ENCODE peak calls at places on chromosome 19, in six cellular contexts. S is upper lobe of left lung, Q is aorta, C is MM.1S, G is H9, R is thyroid gland. D is an unnamed sample.

GRCh38 chr19:4441994-4442845 is 15.4 kb downstream of the UBXN6 start:
- DNase-seq in S (peak), Q (no peak), R (no peak), C (no peak), G (no peak), D (no peak)

GRCh38 chr19:19751846-19752245 is 18.9 kb upstream of the ZNF14 start:
- DNase-seq in Q (peak), R (no peak), C (no peak), G (no peak), S (peak), D (no peak)

GRCh38 chr19:57903298-57904174 is 12.9 kb downstream of the ZNF417 start:
- DNase-seq in S (no peak), Q (no peak), G (no peak), R (no peak), C (no peak), D (no peak)

GRCh38 chr19:30070198-30070969 is 128.3 kb downstream of the URI1 start:
- DNase-seq in C (no peak), Q (peak), S (peak), G (peak), R (no peak), D (no peak)

GRCh38 chr19:41895745-41896580 is 13.0 kb downstream of the ARHGEF1 start:
- DNase-seq in Q (no peak), R (no peak), G (no peak), S (peak), C (no peak), D (no peak)

GRCh38 chr19:45141203-45141900 is 19.4 kb downstream of the NKPD1 start:
- DNase-seq in G (no peak), C (no peak), R (no peak), S (peak), Q (no peak), D (peak)

GRCh38 chr19:887072-887471 is 5.9 kb downstream of the MED16 start:
- DNase-seq in Q (no peak), R (no peak), S (no peak), C (no peak), G (no peak), D (no peak)

GRCh38 chr19:47158879-47159509 is 28.4 kb downstream of the SAE1 start:
- DNase-seq in R (no peak), C (no peak), Q (no peak), S (no peak), G (no peak), D (no peak)

GRCh38 chr19:55460670-55461258 is 678 bp downstream of the ISOC2 start:
- DNase-seq in R (peak), S (peak), G (peak), C (no peak), Q (peak), D (peak)

GRCh38 chr19:31648347-31648746 is 299.1 kb upstream of the TSHZ3 start:
- DNase-seq in C (peak), G (no peak), R (peak), S (no peak), Q (no peak), D (no peak)

GRCh38 chr19:47315125-47315821 is 5.6 kb downstream of the C5AR1 start:
- DNase-seq in G (peak), Q (peak), C (peak), R (no peak), S (no peak), D (peak)

GRCh38 chr19:1469936-1470863 is 8.8 kb downstream of the C19orf25 start:
- DNase-seq in S (peak), C (peak), G (peak), Q (no peak), R (peak), D (peak)

GRCh38 chr19:45391346-45391745 is 13.5 kb downstream of the PPP1R13L start:
- DNase-seq in S (no peak), Q (no peak), G (peak), C (no peak), R (no peak), D (no peak)

GRCh38 chr19:13155472-13156284 is 5.5 kb downstream of the IER2 start:
- DNase-seq in C (no peak), G (peak), R (peak), S (peak), Q (peak), D (peak)

GRCh38 chr19:37953576-37954303 is 46.7 kb downstream of the SIPA1L3 start:
- DNase-seq in G (no peak), C (no peak), S (no peak), Q (no peak), R (no peak), D (no peak)

GRCh38 chr19:20038358-20039202 is 725 bp downstream of the ZNF682 start:
- DNase-seq in C (no peak), G (no peak), R (no peak), S (no peak), Q (no peak), D (no peak)

GRCh38 chr19:38455031-38455430 is 21.5 kb downstream of the RYR1 start:
- DNase-seq in G (no peak), R (no peak), S (no peak), C (no peak), Q (no peak), D (no peak)

GRCh38 chr19:4636151-4636717 is 3.1 kb upstream of the TNFAIP8L1 start:
- DNase-seq in G (peak), C (peak), S (peak), R (peak), Q (peak), D (no peak)

GRCh38 chr19:2166741-2167738 is 3.3 kb downstream of the DOT1L start:
- DNase-seq in S (peak), Q (peak), R (peak), C (no peak), G (peak), D (peak)

GRCh38 chr19:57689750-57690149 is 8.0 kb downstream of the ZNF551 start:
- DNase-seq in S (no peak), C (no peak), G (peak), R (no peak), Q (no peak), D (no peak)

GRCh38 chr19:52592301-52592700 is 22.2 kb downstream of the ZNF701 start:
- DNase-seq in S (no peak), G (no peak), Q (no peak), C (no peak), R (no peak), D (no peak)
- H3K27ac ChIP-seq in S (no peak), G (no peak), Q (no peak), C (no peak), R (no peak), D (no peak)

GRCh38 chr19:51722492-51722891 is 1.3 kb downstream of the HAS1 start:
- DNase-seq in S (no peak), G (no peak), R (no peak), C (no peak), Q (no peak), D (no peak)

GRCh38 chr19:51726049-51726448 is 2.3 kb upstream of the HAS1 start:
- DNase-seq in Q (peak), C (no peak), G (peak), S (peak), R (no peak), D (peak)

GRCh38 chr19:51721905-51722304 is 1.9 kb downstream of the HAS1 start:
- DNase-seq in R (no peak), C (no peak), G (no peak), Q (no peak), S (no peak), D (no peak)

GRCh38 chr19:51727349-51727880 is 3.6 kb upstream of the HAS1 start:
- DNase-seq in S (no peak), R (no peak), G (no peak), C (no peak), Q (no peak), D (no peak)

GRCh38 chr19:51724543-51724942 is 752 bp upstream of the HAS1 start:
- DNase-seq in S (peak), C (no peak), Q (peak), R (no peak), G (no peak), D (no peak)
- H3K27ac ChIP-seq in S (no peak), C (no peak), Q (no peak), R (no peak), G (no peak), D (no peak)

GRCh38 chr19:16206637-16207036 is 8.9 kb downstream of the AP1M1 start:
- DNase-seq in C (no peak), Q (peak), S (no peak), G (no peak), R (no peak), D (no peak)
- H3K27ac ChIP-seq in C (no peak), Q (no peak), S (no peak), G (no peak), R (no peak), D (no peak)

GRCh38 chr19:18665771-18666202 is 17.7 kb upstream of the CRTC1 start:
- DNase-seq in G (no peak), Q (peak), R (no peak), C (no peak), S (peak), D (no peak)

GRCh38 chr19:18666784-18667183 is 16.7 kb upstream of the CRTC1 start:
- DNase-seq in G (no peak), R (no peak), C (no peak), S (no peak), Q (no peak), D (no peak)

GRCh38 chr19:18668252-18668631 is 15.2 kb upstream of the CRTC1 start:
- DNase-seq in Q (peak), C (no peak), S (peak), G (no peak), R (no peak), D (no peak)

GRCh38 chr19:18667531-18668251 is 15.8 kb upstream of the CRTC1 start:
- DNase-seq in S (peak), Q (peak), C (no peak), R (no peak), G (no peak), D (no peak)

DNA sequence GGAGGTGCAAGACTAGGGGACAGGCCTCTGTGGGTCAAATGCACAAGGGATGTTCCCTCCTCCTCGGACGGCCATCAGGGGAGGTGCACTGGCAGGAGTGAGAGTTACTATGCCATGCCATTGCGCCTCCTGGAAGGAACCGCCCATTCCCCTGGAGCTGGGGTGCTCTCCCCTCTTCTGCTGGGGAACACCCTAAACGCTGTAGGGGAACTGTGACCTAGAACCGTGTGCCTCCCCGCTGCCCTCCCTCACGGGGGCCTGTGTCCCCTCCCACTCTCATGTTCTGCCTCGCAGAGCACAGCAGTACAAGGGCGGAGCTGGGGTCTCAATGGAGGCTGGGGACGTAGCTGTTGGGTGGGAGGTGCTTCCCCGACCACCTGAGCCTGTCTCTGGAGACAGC is 17.2 kb upstream of the CRTC1 start:
- DNase-seq in C (no peak), Q (no peak), G (no peak), S (no peak), R (no peak), D (no peak)
- H3K27ac ChIP-seq in C (no peak), Q (no peak), G (no peak), S (no peak), R (peak), D (no peak)

DNA sequence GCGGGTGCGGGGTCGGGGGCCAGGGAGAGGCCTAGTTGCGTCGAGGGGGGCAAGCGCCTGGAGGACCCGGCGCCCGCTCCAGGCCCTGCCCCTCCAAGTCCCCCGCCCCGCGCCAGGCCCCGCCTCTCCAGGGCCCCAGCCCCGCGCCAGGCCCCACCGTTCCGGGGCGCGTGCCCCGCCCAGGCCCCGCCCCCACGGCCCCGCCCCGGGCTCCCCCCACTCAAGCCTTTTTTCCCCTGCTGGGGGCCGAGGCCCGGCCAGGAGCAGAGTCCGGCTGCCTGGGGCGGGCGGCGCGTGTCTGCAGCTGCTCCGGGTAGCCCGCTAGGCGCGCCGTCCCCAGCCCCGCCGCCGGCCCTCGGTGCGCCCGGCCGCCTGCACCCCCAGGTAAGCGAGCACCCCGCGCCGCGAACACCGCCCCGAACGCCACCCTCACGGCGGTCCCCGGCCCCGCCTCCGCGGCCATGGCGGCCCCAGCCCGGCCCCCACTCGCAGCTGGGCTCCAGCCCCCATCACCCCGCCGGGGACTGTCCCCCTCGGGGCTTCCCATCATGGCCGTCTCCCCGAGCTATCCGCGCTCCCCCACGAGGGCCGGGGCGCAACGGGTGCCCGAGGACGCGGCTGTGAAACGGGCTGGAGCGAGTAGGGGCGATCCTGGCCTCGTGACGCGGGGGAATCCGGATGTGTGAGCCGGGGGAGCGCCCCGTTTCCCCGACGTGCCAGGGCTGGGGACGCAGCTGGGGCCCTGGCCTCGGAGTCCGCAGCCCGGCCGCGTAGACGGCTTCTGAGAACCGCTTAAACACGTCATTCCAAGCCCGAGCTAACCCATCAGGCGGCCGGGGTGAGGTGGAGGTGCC is at the start of gene CERS4:
- DNase-seq in S (peak), R (peak), Q (peak), C (no peak), G (peak), D (peak)
- H3K27ac ChIP-seq in S (peak), R (peak), Q (no peak), C (no peak), G (no peak), D (peak)